ENCODE peak calls at places on chromosomes 16 and 17, in seven cellular contexts. I is heart left ventricle; T is K562; A is A549; E is CD4-positive, CD25-positive, alpha-beta regulatory T cell; M is right cardiac atrium; O is left lung. S is an unnamed sample.

GRCh38 chr17:49557204-49558024 is 18.3 kb upstream of the NXPH3 start:
- DNase-seq in I (peak; percentile 32), T (peak; percentile 60), A (peak; percentile 81), M (peak; percentile 28), E (no peak), O (no peak), S (peak; percentile 72)

GRCh38 chr16:19384656-19385055 is 33.0 kb upstream of the TMC5 start:
- DNase-seq in O (peak; percentile 64), T (no peak), I (no peak), M (no peak), E (no peak), A (peak; percentile 37), S (no peak)

GRCh38 chr16:47687694-47688093 is 226.6 kb downstream of the PHKB start:
- DNase-seq in O (no peak), E (no peak), I (no peak), M (no peak), A (no peak), T (no peak), S (no peak)

GRCh38 chr16:8665529-8665928 is 8.9 kb upstream of the ABAT start:
- DNase-seq in E (no peak), I (no peak), O (no peak), M (no peak), A (no peak), T (no peak), S (no peak)

GRCh38 chr16:16143038-16143763 is 80.1 kb downstream of the ABCC6 start:
- DNase-seq in E (no peak), O (no peak), I (no peak), M (no peak), A (peak; percentile 50), T (peak; percentile 55), S (peak; percentile 34)

GRCh38 chr16:20918486-20919239 is 18.1 kb downstream of the LYRM1 start:
- DNase-seq in E (no peak), A (no peak), O (peak; percentile 75), M (peak; percentile 82), I (peak; percentile 60), T (peak; percentile 72), S (no peak)

GRCh38 chr17:17781591-17782424 is 55.0 kb downstream of the SREBF1 start:
- DNase-seq in I (peak; percentile 85), A (peak; percentile 51), M (peak; percentile 93), O (peak; percentile 74), E (no peak), T (no peak), S (peak; percentile 48)

GRCh38 chr17:28726396-28726911 is 421 bp upstream of the TLCD1 start:
- DNase-seq in T (no peak), A (peak; percentile 73), M (peak; percentile 90), E (peak; percentile 63), O (peak; percentile 82), I (peak; percentile 56), S (peak; percentile 60)

GRCh38 chr17:74778960-74779359 is 2.8 kb upstream of the NAT9 start:
- DNase-seq in E (no peak), M (no peak), A (no peak), I (no peak), T (no peak), O (no peak), S (no peak)

GRCh38 chr17:56599093-56599492 is 5.6 kb downstream of the NOG start:
- DNase-seq in I (no peak), A (no peak), M (no peak), O (no peak), E (no peak), T (no peak), S (no peak)

GRCh38 chr16:66695935-66696668 is 441 bp downstream of the CMTM4 start:
- DNase-seq in T (peak; percentile 56), A (peak; percentile 24), M (peak; percentile 71), I (no peak), E (no peak), O (peak; percentile 55), S (peak; percentile 14)

GRCh38 chr16:57190136-57190535 is 4.0 kb downstream of the RSPRY1 start:
- DNase-seq in M (no peak), T (no peak), O (no peak), E (no peak), I (no peak), A (no peak), S (no peak)

GRCh38 chr16:89246903-89247733 is 29.6 kb downstream of the ZNF778 start:
- DNase-seq in E (peak; percentile 92), M (peak; percentile 94), O (peak; percentile 92), T (peak; percentile 100), I (peak; percentile 81), A (peak; percentile 91), S (peak; percentile 96)

GRCh38 chr17:63700528-63701441 is 860 bp upstream of the LIMD2 start:
- DNase-seq in I (peak; percentile 77), A (no peak), T (no peak), E (peak; percentile 42), M (peak; percentile 93), O (peak; percentile 74), S (peak; percentile 63)

GRCh38 chr17:63550816-63551639 is 751 bp downstream of the DCAF7 start:
- DNase-seq in I (no peak), T (peak; percentile 49), A (peak; percentile 38), M (peak; percentile 32), O (peak; percentile 34), E (no peak), S (peak; percentile 70)

GRCh38 chr17:13429201-13429600 is 172.5 kb downstream of the HS3ST3A1 start:
- DNase-seq in T (no peak), M (no peak), A (no peak), O (no peak), I (no peak), E (no peak), S (peak; percentile 12)

GRCh38 chr17:4397840-4398239 is 31.4 kb upstream of the UBE2G1 start:
- DNase-seq in A (no peak), O (no peak), M (no peak), E (no peak), T (no peak), I (no peak), S (no peak)

GRCh38 chr17:56629450-56630187 is 36.1 kb downstream of the NOG start:
- DNase-seq in A (peak; percentile 45), M (peak; percentile 38), I (no peak), T (peak; percentile 42), E (no peak), O (no peak), S (peak; percentile 23)

GRCh38 chr16:28845173-28846079 is 722 bp downstream of the TUFM start:
- DNase-seq in T (peak; percentile 60), A (peak; percentile 50), I (no peak), E (no peak), M (no peak), O (no peak), S (no peak)

GRCh38 chr17:28331891-28332420 is 3.3 kb downstream of the IFT20 start:
- DNase-seq in T (no peak), I (no peak), E (no peak), O (no peak), A (no peak), M (no peak), S (no peak)

GRCh38 chr16:72126429-72126765 is 32.8 kb downstream of the DHX38 start:
- DNase-seq in T (no peak), M (no peak), E (no peak), A (no peak), I (no peak), O (no peak), S (no peak)

DNA sequence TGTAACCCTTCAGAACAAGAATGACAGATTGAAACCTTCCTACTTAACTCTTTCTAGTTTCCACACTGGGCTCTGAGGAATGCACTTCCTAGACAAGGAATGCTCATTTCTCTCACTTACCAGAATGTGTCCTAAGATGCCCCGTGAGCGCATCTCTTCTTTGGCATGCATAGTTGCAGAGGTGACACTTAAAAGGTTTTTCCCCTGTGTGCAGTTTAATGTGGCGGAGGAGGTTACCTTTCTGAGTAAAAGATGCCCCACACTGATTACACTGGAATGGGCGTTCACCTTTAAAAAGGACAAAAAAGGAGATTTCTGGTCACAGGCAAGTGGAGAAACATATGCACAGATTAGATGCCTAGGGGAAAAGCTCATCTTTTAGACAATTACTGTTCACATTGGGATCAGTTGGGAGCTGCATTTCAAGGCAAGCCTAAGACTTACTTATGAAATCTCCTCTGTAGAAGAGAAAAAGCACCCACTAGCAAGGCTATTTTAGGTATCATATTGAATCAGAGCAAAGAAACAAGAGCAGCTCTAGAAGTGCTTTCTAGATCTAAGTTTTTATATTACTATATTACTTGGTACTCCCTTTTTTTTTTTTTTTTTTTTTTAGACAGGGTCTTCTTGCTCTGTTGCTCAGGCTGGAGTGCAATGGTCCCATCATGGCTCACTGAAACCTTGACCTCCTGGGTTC is 53.7 kb downstream of the GRB7 start:
- DNase-seq in E (no peak), T (no peak), O (no peak), M (no peak), I (no peak), A (no peak), S (no peak)
- H3K4me3 ChIP-seq in E (peak overlapping the region; percentile 91), T (no peak overlapping the region), O (no peak overlapping the region), M (no peak overlapping the region), I (no peak overlapping the region), A (no peak overlapping the region), S (no peak overlapping the region)

DNA sequence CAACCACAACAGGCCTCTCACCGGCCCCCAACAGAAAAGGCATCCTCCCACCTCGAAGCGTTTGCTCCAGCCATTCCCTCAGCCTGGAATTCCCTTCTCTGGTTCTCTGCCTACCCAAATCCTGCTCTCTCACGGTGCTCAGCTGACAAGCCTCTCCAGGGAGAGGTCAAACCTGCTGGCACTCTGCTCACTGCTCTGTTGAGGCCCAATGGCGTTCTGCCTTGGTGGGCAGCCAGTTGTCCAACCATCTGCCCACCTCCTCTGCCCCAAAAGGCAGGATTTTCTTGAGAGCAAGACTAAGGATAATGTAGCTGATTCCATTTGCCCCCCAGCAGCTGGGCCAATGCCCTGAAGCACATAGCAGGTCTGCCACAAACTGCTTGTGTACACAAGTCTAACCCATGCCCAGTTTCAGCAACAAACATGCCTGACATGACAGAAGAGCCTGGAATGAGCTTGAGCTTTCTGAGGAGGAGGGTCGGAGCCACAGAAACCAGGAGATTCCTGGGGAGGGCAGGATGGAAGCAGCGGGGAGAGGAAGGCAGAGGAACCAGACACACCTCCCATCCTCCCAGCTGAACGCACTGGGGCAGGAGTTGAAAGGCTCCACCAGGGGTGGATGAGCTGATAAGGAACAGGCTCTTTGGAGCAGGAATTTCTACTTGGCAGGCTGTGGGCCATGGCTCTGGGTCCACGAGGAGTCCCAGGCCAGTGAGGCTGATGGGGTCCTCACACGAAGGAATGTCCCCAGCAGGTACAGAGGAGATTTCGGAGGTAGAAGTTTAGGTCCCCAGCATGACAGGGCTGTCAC is 23.9 kb downstream of the ARHGAP27 start:
- DNase-seq in I (no peak), A (no peak), T (no peak), O (no peak), E (no peak), M (no peak), S (no peak)
- H3K4me3 ChIP-seq in I (peak overlapping the region; percentile 49), A (no peak overlapping the region), T (no peak overlapping the region), O (peak overlapping the region; percentile 73), E (peak overlapping the region; percentile 87), M (no peak overlapping the region), S (no peak overlapping the region)

GRCh38 chr17:38719943-38720641 is 10.0 kb upstream of the CISD3 start:
- DNase-seq in E (no peak), M (no peak), O (no peak), A (no peak), I (no peak), T (peak; percentile 80), S (peak; percentile 56)
- H3K4me3 ChIP-seq in E (no peak overlapping the region), M (no peak overlapping the region), O (no peak overlapping the region), A (no peak overlapping the region), I (no peak overlapping the region), T (no peak overlapping the region), S (no peak overlapping the region)

DNA sequence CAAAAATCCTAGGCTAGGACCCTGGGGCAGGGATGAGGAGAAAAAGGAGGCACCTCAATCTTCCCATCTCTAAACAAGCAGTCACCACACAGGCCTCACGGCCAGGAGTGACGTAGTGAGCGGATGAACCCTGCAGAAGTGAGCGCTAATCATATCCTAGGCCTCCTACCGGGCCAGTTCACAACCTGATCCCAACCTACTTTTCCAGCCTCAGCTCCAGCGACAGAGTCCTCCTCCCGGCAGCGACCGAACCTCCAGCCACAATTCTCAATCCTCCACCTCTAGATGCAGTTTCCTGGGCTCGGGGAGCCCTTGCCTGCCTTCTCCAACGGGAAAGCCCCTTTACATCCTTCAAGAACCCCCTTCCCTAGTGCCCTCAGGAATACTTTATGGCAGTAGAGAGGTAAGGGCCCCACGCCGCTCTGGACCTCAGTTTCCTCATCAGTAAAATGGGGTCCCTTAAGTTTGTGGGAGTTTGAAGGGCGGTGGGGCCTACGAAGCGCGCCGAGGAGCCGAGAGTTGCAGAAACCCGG is 1.4 kb downstream of the ZNF668 start:
- DNase-seq in M (no peak), T (peak; percentile 62), I (no peak), O (no peak), E (no peak), A (peak; percentile 34), S (no peak)
- H3K4me3 ChIP-seq in M (peak overlapping the region; percentile 94), T (peak overlapping the region; percentile 79), I (peak overlapping the region; percentile 77), O (peak overlapping the region; percentile 84), E (peak overlapping the region; percentile 81), A (peak overlapping the region; percentile 90), S (peak overlapping the region; percentile 100)